ENCODE peak calls at places on chromosomes 4 and X, in four cellular contexts. One of them, this sample, is unnamed.

GRCh38 chrX:107562482-107562881 is 65.8 kb upstream of the PRPS1 start:
- DNase-seq in cardiac muscle cell: peak; percentile 18
- DNase-seq in fibroblast of lung: peak; percentile 97
- DNase-seq in right lobe of liver: no peak
- DNase-seq in this sample: no peak

GRCh38 chr4:89247951-89248350 is 59.6 kb downstream of the GPRIN3 start:
- DNase-seq in right lobe of liver: no peak
- DNase-seq in fibroblast of lung: no peak
- DNase-seq in cardiac muscle cell: no peak
- DNase-seq in this sample: no peak

GRCh38 chrX:1462596-1463251 is 10.0 kb upstream of the ASMTL start:
- DNase-seq in cardiac muscle cell: no peak
- DNase-seq in right lobe of liver: no peak
- DNase-seq in fibroblast of lung: peak; percentile 92
- DNase-seq in this sample: no peak

GRCh38 chr4:13240066-13240465 is 244.1 kb downstream of the RAB28 start:
- DNase-seq in cardiac muscle cell: no peak
- DNase-seq in right lobe of liver: no peak
- DNase-seq in fibroblast of lung: peak; percentile 93
- DNase-seq in this sample: no peak

GRCh38 chr4:81595798-81596610 is 124.3 kb upstream of the RASGEF1B start:
- DNase-seq in cardiac muscle cell: no peak
- DNase-seq in fibroblast of lung: no peak
- DNase-seq in right lobe of liver: no peak
- DNase-seq in this sample: no peak

GRCh38 chrX:66408507-66408906 is 230.4 kb downstream of the EDA2R start:
- DNase-seq in cardiac muscle cell: no peak
- DNase-seq in right lobe of liver: no peak
- DNase-seq in fibroblast of lung: no peak
- DNase-seq in this sample: no peak

GRCh38 chr4:139550724-139551429 is 5.1 kb downstream of the SETD7 start:
- DNase-seq in right lobe of liver: no peak
- DNase-seq in fibroblast of lung: peak; percentile 67
- DNase-seq in cardiac muscle cell: peak; percentile 44
- DNase-seq in this sample: no peak

GRCh38 chr4:5940470-5941203 is 47.8 kb upstream of the CRMP1 start:
- DNase-seq in fibroblast of lung: peak; percentile 8
- DNase-seq in cardiac muscle cell: peak; percentile 46
- DNase-seq in right lobe of liver: no peak
- DNase-seq in this sample: no peak

GRCh38 chr4:10087152-10087791 is 29.3 kb downstream of the WDR1 start:
- DNase-seq in right lobe of liver: peak; percentile 43
- DNase-seq in cardiac muscle cell: no peak
- DNase-seq in fibroblast of lung: no peak
- DNase-seq in this sample: no peak

GRCh38 chr4:26985836-26986235 is 125.2 kb downstream of the STIM2 start:
- DNase-seq in fibroblast of lung: peak; percentile 79
- DNase-seq in cardiac muscle cell: no peak
- DNase-seq in right lobe of liver: no peak
- DNase-seq in this sample: no peak

GRCh38 chr4:95190751-95191436 is 357.9 kb downstream of the UNC5C start:
- DNase-seq in fibroblast of lung: peak; percentile 20
- DNase-seq in right lobe of liver: no peak
- DNase-seq in cardiac muscle cell: peak; percentile 16
- DNase-seq in this sample: peak; percentile 11

GRCh38 chr4:153834901-153835300 is 46.0 kb upstream of the SFRP2 start:
- DNase-seq in fibroblast of lung: no peak
- DNase-seq in right lobe of liver: no peak
- DNase-seq in cardiac muscle cell: no peak
- DNase-seq in this sample: no peak

GRCh38 chr4:122797405-122798094 is 29.1 kb upstream of the FGF2 start:
- DNase-seq in fibroblast of lung: no peak
- DNase-seq in cardiac muscle cell: no peak
- DNase-seq in right lobe of liver: no peak
- DNase-seq in this sample: no peak

GRCh38 chrX:54449929-54450328 is 9.7 kb downstream of the TSR2 start:
- DNase-seq in fibroblast of lung: no peak
- DNase-seq in cardiac muscle cell: no peak
- DNase-seq in right lobe of liver: no peak
- DNase-seq in this sample: no peak

GRCh38 chr4:65917486-65917885 is 247.2 kb upstream of the EPHA5 start:
- DNase-seq in fibroblast of lung: peak; percentile 87
- DNase-seq in right lobe of liver: no peak
- DNase-seq in cardiac muscle cell: no peak
- DNase-seq in this sample: no peak

GRCh38 chrX:31099536-31100090 is 27.8 kb upstream of the FTHL17 start:
- DNase-seq in cardiac muscle cell: no peak
- DNase-seq in fibroblast of lung: no peak
- DNase-seq in right lobe of liver: no peak
- DNase-seq in this sample: no peak

DNA sequence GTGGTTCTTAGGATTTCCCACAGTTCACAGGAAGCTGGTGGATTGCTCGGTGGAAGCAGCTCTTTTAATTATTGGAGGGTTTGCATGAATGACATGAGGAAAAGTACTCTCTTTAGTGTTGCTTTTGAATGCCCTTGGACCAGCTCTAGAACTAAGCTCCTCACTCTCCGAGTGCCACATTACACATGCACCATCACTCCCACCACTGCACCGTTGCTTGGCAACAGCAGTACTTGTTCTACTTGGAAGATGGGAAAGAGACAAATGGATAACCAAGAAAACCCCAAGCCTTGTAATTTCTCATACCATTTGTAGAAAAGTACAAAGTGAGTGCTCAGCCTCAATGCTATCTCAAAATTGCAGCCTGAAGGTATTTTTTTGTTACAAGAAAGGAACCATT is 620.2 kb upstream of the BOD1L1 start:
- DNase-seq in fibroblast of lung: no peak
- DNase-seq in right lobe of liver: no peak
- DNase-seq in cardiac muscle cell: peak; percentile 10
- DNase-seq in this sample: no peak
- H3K9me3 ChIP-seq in fibroblast of lung: no peaks in the 10 kb centered on the region
- H3K9me3 ChIP-seq in right lobe of liver: no peaks in the 10 kb centered on the region
- H3K9me3 ChIP-seq in cardiac muscle cell: no peaks in the 10 kb centered on the region
- H3K9me3 ChIP-seq in this sample: no peaks in the 10 kb centered on the region

GRCh38 chr4:75030028-75030427 is 97.1 kb downstream of the PARM1 start:
- DNase-seq in cardiac muscle cell: no peak
- DNase-seq in right lobe of liver: no peak
- DNase-seq in fibroblast of lung: no peak
- DNase-seq in this sample: no peak

GRCh38 chr4:75031746-75032145 is 98.8 kb downstream of the PARM1 start:
- DNase-seq in cardiac muscle cell: no peak
- DNase-seq in right lobe of liver: no peak
- DNase-seq in fibroblast of lung: no peak
- DNase-seq in this sample: no peak

GRCh38 chr4:75030649-75031235 is 97.8 kb downstream of the PARM1 start:
- DNase-seq in right lobe of liver: peak; percentile 56
- DNase-seq in fibroblast of lung: no peak
- DNase-seq in cardiac muscle cell: no peak
- DNase-seq in this sample: peak; percentile 88

GRCh38 chr4:75025432-75025831 is 92.5 kb downstream of the PARM1 start:
- DNase-seq in right lobe of liver: no peak
- DNase-seq in fibroblast of lung: no peak
- DNase-seq in cardiac muscle cell: no peak
- DNase-seq in this sample: no peak

GRCh38 chr4:75028196-75028854 is 95.4 kb downstream of the PARM1 start:
- DNase-seq in fibroblast of lung: no peak
- DNase-seq in right lobe of liver: no peak
- DNase-seq in cardiac muscle cell: no peak
- DNase-seq in this sample: peak; percentile 33
- H3K4me1 ChIP-seq in fibroblast of lung: no peaks in the 10 kb centered on the region
- H3K4me1 ChIP-seq in right lobe of liver: no peaks in the 10 kb centered on the region
- H3K4me1 ChIP-seq in cardiac muscle cell: peaks cover 11% of the 10 kb centered on the region
- H3K4me1 ChIP-seq in this sample: peaks cover 19% of the 10 kb centered on the region

DNA sequence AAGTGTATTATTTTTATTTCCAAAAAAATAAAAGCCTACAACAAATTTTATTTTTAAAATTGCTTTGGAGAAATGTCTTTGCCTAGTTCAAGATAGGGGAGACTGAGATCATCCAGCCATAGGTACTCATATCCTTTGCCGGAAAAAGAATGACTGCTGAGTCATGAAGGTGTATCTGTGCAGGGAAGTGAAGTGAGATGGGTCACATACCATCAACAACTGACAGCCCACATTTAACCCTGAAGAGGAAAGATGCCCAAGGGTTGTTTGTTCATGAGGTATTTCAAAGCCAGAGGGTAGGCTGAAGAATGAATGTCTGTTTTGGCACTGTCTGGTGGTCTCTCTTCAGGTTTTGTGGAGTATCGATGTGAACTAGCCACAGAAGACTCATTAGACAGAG is 106.7 kb upstream of the TTC29 start:
- DNase-seq in cardiac muscle cell: no peak
- DNase-seq in right lobe of liver: no peak
- DNase-seq in fibroblast of lung: no peak
- DNase-seq in this sample: no peak
- H3K9me3 ChIP-seq in cardiac muscle cell: no peaks in the 10 kb centered on the region
- H3K9me3 ChIP-seq in right lobe of liver: no peaks in the 10 kb centered on the region
- H3K9me3 ChIP-seq in fibroblast of lung: no peaks in the 10 kb centered on the region
- H3K9me3 ChIP-seq in this sample: peaks cover 2% of the 10 kb centered on the region

DNA sequence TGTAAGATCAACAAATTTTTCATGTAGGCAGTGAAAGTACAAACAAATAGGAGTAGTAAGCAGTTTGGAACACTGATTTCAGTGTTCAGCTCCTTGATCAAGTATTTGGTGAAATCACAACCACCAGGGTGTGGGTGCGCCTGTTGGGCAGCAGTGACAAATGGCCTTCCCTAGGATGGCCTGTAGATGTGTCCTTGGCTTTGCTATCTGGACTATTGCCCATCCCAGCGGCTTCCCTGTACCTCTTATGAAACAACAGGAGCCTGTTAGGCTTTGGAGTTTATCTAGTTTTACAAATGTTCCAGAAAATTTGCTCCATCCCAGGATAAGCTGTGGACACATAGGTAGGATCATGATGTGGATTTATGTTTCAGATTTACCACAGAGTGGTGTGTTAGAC is 216.8 kb upstream of the FAT1 start:
- DNase-seq in fibroblast of lung: no peak
- DNase-seq in right lobe of liver: no peak
- DNase-seq in cardiac muscle cell: no peak
- DNase-seq in this sample: no peak
- H3K4me1 ChIP-seq in fibroblast of lung: peaks cover 2% of the 10 kb centered on the region
- H3K4me1 ChIP-seq in right lobe of liver: peaks cover 5% of the 10 kb centered on the region
- H3K4me1 ChIP-seq in cardiac muscle cell: peaks cover 7% of the 10 kb centered on the region
- H3K4me1 ChIP-seq in this sample: peaks cover 31% of the 10 kb centered on the region

DNA sequence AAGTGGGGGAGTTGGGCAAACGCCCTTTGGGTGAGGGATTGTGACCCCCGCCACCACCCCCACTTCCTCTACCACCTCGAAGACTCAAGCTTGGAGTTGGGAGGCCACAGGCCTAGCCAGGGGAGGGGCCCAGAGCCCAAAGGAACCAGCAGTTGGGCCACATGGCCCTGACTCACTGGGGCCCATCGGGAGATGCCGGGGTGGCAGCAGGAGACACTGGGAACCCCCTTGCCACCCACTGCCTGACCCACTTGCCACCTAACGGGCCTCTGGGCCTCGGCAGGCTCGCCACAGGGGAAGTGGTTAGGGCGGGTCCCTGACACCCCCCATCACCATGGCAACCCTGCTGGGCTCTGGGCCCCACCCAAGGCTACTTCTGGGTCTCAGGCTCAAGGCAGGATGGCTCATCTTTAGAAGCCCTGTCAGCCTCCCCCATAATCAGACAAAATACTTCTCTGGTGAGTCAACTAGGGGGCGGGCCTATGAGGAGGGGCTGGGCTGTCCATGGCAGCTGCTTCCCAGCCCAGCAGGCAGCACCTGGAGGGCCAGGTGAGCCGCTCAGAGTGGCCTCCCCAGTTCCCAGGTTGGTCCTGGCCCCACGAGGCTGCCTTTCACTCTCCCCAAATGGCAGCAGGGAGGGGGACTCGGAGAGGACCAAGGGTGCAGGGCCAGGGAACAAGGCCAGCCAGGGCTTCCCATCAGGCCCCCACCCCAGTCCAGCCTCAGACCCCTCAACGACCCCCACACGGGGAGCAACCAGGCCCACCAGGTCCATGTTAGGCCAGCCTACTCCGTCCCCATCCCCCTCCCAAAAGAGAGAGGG is 5.6 kb downstream of the FLNA start:
- DNase-seq in fibroblast of lung: peak; percentile 89
- DNase-seq in right lobe of liver: no peak
- DNase-seq in cardiac muscle cell: no peak
- DNase-seq in this sample: peak; percentile 91
- H3K9me3 ChIP-seq in fibroblast of lung: no peaks in the 10 kb centered on the region
- H3K9me3 ChIP-seq in right lobe of liver: no peaks in the 10 kb centered on the region
- H3K9me3 ChIP-seq in cardiac muscle cell: no peaks in the 10 kb centered on the region
- H3K9me3 ChIP-seq in this sample: no peaks in the 10 kb centered on the region

This sample was measured in mucosa of descending colon.